ENCODE peak calls at places on chromosomes 11 and 22, in five cellular contexts. D is cardiac fibroblast; K is posterior vena cava; H is activated gamma-delta T cell treated with anti-CD3 and anti-CD28 coated beads, Interleukin-2, amount 50 U/mL, for 16 hours; Q is GM20000. A is an unnamed sample.
A peak's percentile ranks its signal among the peaks of the same experiment; 100 is the strongest.

GRCh38 chr22:41216984-41217383 is 11.9 kb downstream of the L3MBTL2 start:
- DNase-seq in H (no peak), Q (no peak), K (no peak), D (peak; percentile 40), A (no peak)

GRCh38 chr11:76642341-76642740 is 28.2 kb downstream of the LRRC32 start:
- DNase-seq in H (no peak), K (peak; percentile 50), D (no peak), Q (no peak), A (no peak)

GRCh38 chr11:1223346-1224108 is 661 bp downstream of the MUC5B start:
- DNase-seq in Q (peak; percentile 38), H (no peak), K (peak; percentile 79), D (no peak), A (no peak)

GRCh38 chr11:111749646-111750045 is 16.5 kb downstream of the PPP2R1B start:
- DNase-seq in K (no peak), H (no peak), D (no peak), Q (no peak), A (no peak)

GRCh38 chr11:43282607-43283440 is 29.0 kb upstream of the API5 start:
- DNase-seq in D (peak; percentile 56), H (no peak), K (no peak), Q (peak; percentile 53), A (peak; percentile 44)

GRCh38 chr11:75499423-75500305 is 26.1 kb downstream of the GDPD5 start:
- DNase-seq in D (peak; percentile 95), H (no peak), K (peak; percentile 92), Q (no peak), A (no peak)

GRCh38 chr11:124934862-124935547 is 842 bp downstream of the HEPACAM start:
- DNase-seq in K (no peak), D (peak; percentile 85), Q (no peak), H (no peak), A (no peak)

GRCh38 chr11:122209619-122210377 is 93.8 kb upstream of the BLID start:
- DNase-seq in Q (no peak), K (no peak), D (peak; percentile 97), H (no peak), A (no peak)

GRCh38 chr11:61032824-61033223 is 61.3 kb downstream of the CD6 start:
- DNase-seq in Q (no peak), H (no peak), D (no peak), K (no peak), A (no peak)

GRCh38 chr22:48053973-48054372 is 1291.5 kb downstream of the TBC1D22A start:
- DNase-seq in K (no peak), H (no peak), D (no peak), Q (no peak), A (no peak)

A was measured in germinal center.